ENCODE peak calls at places on chromosomes 1 and 21, in ten cellular contexts. One of them, this sample, is unnamed.

GRCh38 chr1:174266476-174266875 is 107.2 kb downstream of the RABGAP1L start:
- DNase-seq in hepatocyte: no peak
- DNase-seq in thoracic aorta: no peak
- DNase-seq in IMR-90: peak; percentile 14
- DNase-seq in ovary: no peak
- DNase-seq in psoas muscle: no peak
- DNase-seq in lower lobe of right lung: no peak
- DNase-seq in HCT116: no peak
- DNase-seq in suprapubic skin: no peak
- DNase-seq in heart right ventricle: no peak
- DNase-seq in this sample: no peak

GRCh38 chr1:64323882-64324281 is 120.5 kb downstream of the UBE2U start:
- DNase-seq in thoracic aorta: no peak
- DNase-seq in heart right ventricle: no peak
- DNase-seq in IMR-90: no peak
- DNase-seq in hepatocyte: no peak
- DNase-seq in psoas muscle: no peak
- DNase-seq in suprapubic skin: no peak
- DNase-seq in HCT116: no peak
- DNase-seq in lower lobe of right lung: no peak
- DNase-seq in ovary: no peak
- DNase-seq in this sample: no peak

GRCh38 chr1:240732390-240732789 is 120.4 kb upstream of the GREM2 start:
- DNase-seq in HCT116: peak; percentile 12
- DNase-seq in heart right ventricle: no peak
- DNase-seq in hepatocyte: peak; percentile 79
- DNase-seq in psoas muscle: no peak
- DNase-seq in ovary: no peak
- DNase-seq in lower lobe of right lung: no peak
- DNase-seq in IMR-90: peak; percentile 79
- DNase-seq in suprapubic skin: no peak
- DNase-seq in thoracic aorta: no peak
- DNase-seq in this sample: no peak

GRCh38 chr1:207752456-207753132 is 740 bp downstream of the CD46 start:
- DNase-seq in IMR-90: peak; percentile 13
- DNase-seq in ovary: no peak
- DNase-seq in heart right ventricle: peak; percentile 11
- DNase-seq in HCT116: no peak
- DNase-seq in psoas muscle: no peak
- DNase-seq in lower lobe of right lung: peak; percentile 65
- DNase-seq in hepatocyte: peak; percentile 69
- DNase-seq in thoracic aorta: no peak
- DNase-seq in suprapubic skin: no peak
- DNase-seq in this sample: no peak

GRCh38 chr1:154745750-154746425 is 124.2 kb downstream of the KCNN3 start:
- DNase-seq in lower lobe of right lung: no peak
- DNase-seq in HCT116: no peak
- DNase-seq in hepatocyte: no peak
- DNase-seq in thoracic aorta: no peak
- DNase-seq in IMR-90: no peak
- DNase-seq in psoas muscle: no peak
- DNase-seq in ovary: no peak
- DNase-seq in heart right ventricle: no peak
- DNase-seq in suprapubic skin: no peak
- DNase-seq in this sample: no peak

GRCh38 chr1:210407207-210407886 is 78.6 kb downstream of the HHAT start:
- DNase-seq in suprapubic skin: no peak
- DNase-seq in hepatocyte: peak; percentile 86
- DNase-seq in IMR-90: peak; percentile 56
- DNase-seq in heart right ventricle: peak; percentile 47
- DNase-seq in ovary: peak; percentile 70
- DNase-seq in psoas muscle: peak; percentile 74
- DNase-seq in thoracic aorta: no peak
- DNase-seq in HCT116: peak; percentile 27
- DNase-seq in lower lobe of right lung: peak; percentile 63
- DNase-seq in this sample: peak; percentile 88

GRCh38 chr1:25747046-25747705 is 52.8 kb upstream of the SELENON start:
- DNase-seq in ovary: no peak
- DNase-seq in HCT116: no peak
- DNase-seq in IMR-90: no peak
- DNase-seq in hepatocyte: no peak
- DNase-seq in thoracic aorta: no peak
- DNase-seq in psoas muscle: peak; percentile 34
- DNase-seq in suprapubic skin: no peak
- DNase-seq in heart right ventricle: no peak
- DNase-seq in lower lobe of right lung: no peak
- DNase-seq in this sample: no peak

GRCh38 chr1:180251526-180252305 is 21.7 kb downstream of the LHX4 start:
- DNase-seq in lower lobe of right lung: no peak
- DNase-seq in IMR-90: no peak
- DNase-seq in HCT116: no peak
- DNase-seq in psoas muscle: peak; percentile 33
- DNase-seq in hepatocyte: no peak
- DNase-seq in heart right ventricle: no peak
- DNase-seq in ovary: no peak
- DNase-seq in thoracic aorta: no peak
- DNase-seq in suprapubic skin: no peak
- DNase-seq in this sample: no peak

GRCh38 chr1:52925571-52926005 is 1.5 kb upstream of the SCP2 start:
- DNase-seq in lower lobe of right lung: no peak
- DNase-seq in thoracic aorta: no peak
- DNase-seq in heart right ventricle: no peak
- DNase-seq in IMR-90: no peak
- DNase-seq in suprapubic skin: no peak
- DNase-seq in psoas muscle: no peak
- DNase-seq in hepatocyte: no peak
- DNase-seq in ovary: no peak
- DNase-seq in HCT116: no peak
- DNase-seq in this sample: no peak

GRCh38 chr1:231924183-231924582 is 297.6 kb downstream of the DISC1 start:
- DNase-seq in ovary: no peak
- DNase-seq in lower lobe of right lung: no peak
- DNase-seq in thoracic aorta: no peak
- DNase-seq in psoas muscle: no peak
- DNase-seq in suprapubic skin: no peak
- DNase-seq in heart right ventricle: no peak
- DNase-seq in hepatocyte: no peak
- DNase-seq in HCT116: no peak
- DNase-seq in IMR-90: no peak
- DNase-seq in this sample: no peak

GRCh38 chr1:228007801-228008341 is 1.1 kb downstream of the WNT3A start:
- DNase-seq in suprapubic skin: peak; percentile 67
- DNase-seq in ovary: peak; percentile 3
- DNase-seq in heart right ventricle: no peak
- DNase-seq in hepatocyte: no peak
- DNase-seq in lower lobe of right lung: no peak
- DNase-seq in IMR-90: no peak
- DNase-seq in thoracic aorta: no peak
- DNase-seq in HCT116: no peak
- DNase-seq in psoas muscle: peak; percentile 24
- DNase-seq in this sample: no peak

GRCh38 chr21:29718081-29718815 is 221.5 kb downstream of the GRIK1 start:
- DNase-seq in heart right ventricle: no peak
- DNase-seq in HCT116: no peak
- DNase-seq in ovary: no peak
- DNase-seq in lower lobe of right lung: no peak
- DNase-seq in suprapubic skin: no peak
- DNase-seq in psoas muscle: no peak
- DNase-seq in thoracic aorta: no peak
- DNase-seq in IMR-90: peak; percentile 34
- DNase-seq in hepatocyte: no peak
- DNase-seq in this sample: no peak

GRCh38 chr1:175225805-175226129 is 33.2 kb upstream of the KIAA0040 start:
- DNase-seq in thoracic aorta: no peak
- DNase-seq in psoas muscle: no peak
- DNase-seq in lower lobe of right lung: no peak
- DNase-seq in heart right ventricle: no peak
- DNase-seq in ovary: no peak
- DNase-seq in suprapubic skin: no peak
- DNase-seq in IMR-90: no peak
- DNase-seq in hepatocyte: no peak
- DNase-seq in HCT116: no peak
- DNase-seq in this sample: no peak

GRCh38 chr21:41754481-41754891 is 12.4 kb downstream of the RIPK4 start:
- DNase-seq in thoracic aorta: no peak
- DNase-seq in hepatocyte: no peak
- DNase-seq in IMR-90: no peak
- DNase-seq in suprapubic skin: no peak
- DNase-seq in psoas muscle: no peak
- DNase-seq in HCT116: no peak
- DNase-seq in heart right ventricle: no peak
- DNase-seq in ovary: no peak
- DNase-seq in lower lobe of right lung: no peak
- DNase-seq in this sample: no peak

GRCh38 chr1:230356869-230357778 is 69.0 kb downstream of the PGBD5 start:
- DNase-seq in psoas muscle: no peak
- DNase-seq in ovary: no peak
- DNase-seq in lower lobe of right lung: no peak
- DNase-seq in HCT116: no peak
- DNase-seq in heart right ventricle: no peak
- DNase-seq in suprapubic skin: no peak
- DNase-seq in IMR-90: no peak
- DNase-seq in hepatocyte: no peak
- DNase-seq in thoracic aorta: no peak
- DNase-seq in this sample: no peak

GRCh38 chr1:216114180-216114579 is 309.1 kb downstream of the USH2A start:
- DNase-seq in IMR-90: no peak
- DNase-seq in hepatocyte: no peak
- DNase-seq in lower lobe of right lung: no peak
- DNase-seq in HCT116: no peak
- DNase-seq in psoas muscle: no peak
- DNase-seq in heart right ventricle: no peak
- DNase-seq in suprapubic skin: no peak
- DNase-seq in thoracic aorta: no peak
- DNase-seq in ovary: no peak
- DNase-seq in this sample: no peak

DNA sequence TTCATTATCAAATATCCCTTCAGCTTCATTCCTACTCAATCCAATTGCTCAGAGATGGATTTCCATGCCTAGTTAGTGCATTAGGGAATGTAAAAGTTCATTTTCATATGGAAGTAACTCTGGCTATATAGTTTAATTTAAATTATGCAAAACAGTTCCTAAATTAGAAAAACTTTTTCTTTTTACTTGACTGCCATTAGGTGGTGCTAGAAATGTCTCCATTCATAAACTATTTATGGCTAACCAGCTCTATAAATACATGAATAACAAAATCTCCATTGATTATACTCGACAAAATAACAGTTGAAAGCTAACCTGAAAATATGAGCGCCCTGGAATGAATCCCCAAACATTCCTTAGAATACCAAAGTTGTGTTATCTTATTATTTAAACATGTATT is 311.4 kb downstream of the USH2A start:
- DNase-seq in ovary: no peak
- DNase-seq in hepatocyte: no peak
- DNase-seq in heart right ventricle: no peak
- DNase-seq in suprapubic skin: no peak
- DNase-seq in thoracic aorta: no peak
- DNase-seq in lower lobe of right lung: no peak
- DNase-seq in psoas muscle: no peak
- DNase-seq in IMR-90: peak; percentile 7
- DNase-seq in HCT116: no peak
- DNase-seq in this sample: no peak
- TF ChIP-seq CTCF in ovary: no peak
- TF ChIP-seq CTCF in hepatocyte: peak; percentile 45
- TF ChIP-seq CTCF in heart right ventricle: peak; percentile 21
- TF ChIP-seq CTCF in suprapubic skin: no peak
- TF ChIP-seq CTCF in thoracic aorta: no peak
- TF ChIP-seq CTCF in lower lobe of right lung: no peak
- TF ChIP-seq CTCF in psoas muscle: no peak
- TF ChIP-seq CTCF in IMR-90: peak; percentile 49
- TF ChIP-seq CTCF in HCT116: no peak
- TF ChIP-seq CTCF in this sample: no peak

GRCh38 chr1:32925360-32926142 is 24.4 kb upstream of the TMEM54 start:
- DNase-seq in heart right ventricle: no peak
- DNase-seq in HCT116: no peak
- DNase-seq in psoas muscle: no peak
- DNase-seq in ovary: no peak
- DNase-seq in IMR-90: no peak
- DNase-seq in hepatocyte: peak; percentile 58
- DNase-seq in suprapubic skin: no peak
- DNase-seq in thoracic aorta: no peak
- DNase-seq in lower lobe of right lung: no peak
- DNase-seq in this sample: no peak
- H3K4me3 ChIP-seq in heart right ventricle: no peak overlapping the region
- H3K4me3 ChIP-seq in HCT116: no peak overlapping the region
- H3K4me3 ChIP-seq in psoas muscle: no peak overlapping the region
- H3K4me3 ChIP-seq in ovary: no peak overlapping the region
- H3K4me3 ChIP-seq in IMR-90: no peak overlapping the region
- H3K4me3 ChIP-seq in hepatocyte: no peak overlapping the region
- H3K4me3 ChIP-seq in suprapubic skin: no peak overlapping the region
- H3K4me3 ChIP-seq in thoracic aorta: peak overlapping the region; percentile 37
- H3K4me3 ChIP-seq in lower lobe of right lung: peak overlapping the region; percentile 30
- H3K4me3 ChIP-seq in this sample: peak overlapping the region; percentile 60

GRCh38 chr1:1032428-1032827 is 12.5 kb downstream of the AGRN start:
- DNase-seq in lower lobe of right lung: no peak
- DNase-seq in IMR-90: no peak
- DNase-seq in hepatocyte: peak; percentile 60
- DNase-seq in thoracic aorta: no peak
- DNase-seq in ovary: no peak
- DNase-seq in HCT116: no peak
- DNase-seq in suprapubic skin: no peak
- DNase-seq in heart right ventricle: no peak
- DNase-seq in psoas muscle: no peak
- DNase-seq in this sample: peak; percentile 76
- TF ChIP-seq CTCF in lower lobe of right lung: no peak
- TF ChIP-seq CTCF in IMR-90: no peak
- TF ChIP-seq CTCF in hepatocyte: no peak
- TF ChIP-seq CTCF in thoracic aorta: no peak
- TF ChIP-seq CTCF in ovary: no peak
- TF ChIP-seq CTCF in HCT116: no peak
- TF ChIP-seq CTCF in suprapubic skin: no peak
- TF ChIP-seq CTCF in heart right ventricle: no peak
- TF ChIP-seq CTCF in psoas muscle: peak; percentile 16
- TF ChIP-seq CTCF in this sample: no peak

DNA sequence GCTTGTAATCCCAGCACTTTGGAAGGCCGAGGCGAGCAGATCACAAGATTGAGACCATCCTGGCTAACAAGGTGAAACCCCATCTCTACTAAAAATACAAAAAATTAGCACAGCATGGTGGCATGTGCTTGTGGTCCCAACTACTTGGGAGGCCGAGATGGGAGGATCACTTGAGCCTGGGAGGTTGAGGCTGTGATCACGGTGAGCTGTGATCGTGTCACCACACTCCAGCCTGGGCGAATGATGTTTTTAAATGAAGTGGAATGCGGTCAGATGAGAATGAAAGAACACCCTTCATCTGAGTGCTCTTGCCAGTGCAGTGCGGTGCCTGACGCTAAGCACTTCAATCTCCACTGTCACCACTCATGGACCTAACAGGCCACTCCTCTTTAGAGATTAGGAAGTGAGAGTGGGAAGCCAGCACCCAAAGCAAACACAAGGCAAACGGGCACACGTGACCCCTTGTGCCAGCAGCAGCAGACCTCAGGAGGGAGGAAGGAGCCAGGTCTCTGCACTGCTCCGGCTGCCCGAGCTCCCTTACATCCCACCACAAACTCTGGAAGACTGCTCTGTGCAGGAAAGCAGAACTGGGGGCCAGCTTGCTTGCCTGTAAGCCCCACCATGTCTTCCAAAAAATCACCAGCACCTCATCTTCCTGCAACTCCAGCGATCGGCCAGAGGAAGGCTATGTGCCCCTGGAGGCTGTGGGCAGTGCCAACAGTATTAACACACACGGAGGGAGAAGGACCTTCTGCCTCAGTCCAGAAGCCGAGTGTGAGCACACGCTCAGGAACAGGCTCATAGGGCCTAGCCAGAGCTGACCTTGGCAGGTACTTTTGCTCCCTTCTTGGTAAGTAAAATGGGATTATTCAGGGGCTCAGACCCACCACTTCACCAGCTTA is 9.7 kb downstream of the CTNNBIP1 start:
- DNase-seq in thoracic aorta: no peak
- DNase-seq in psoas muscle: no peak
- DNase-seq in suprapubic skin: no peak
- DNase-seq in IMR-90: no peak
- DNase-seq in heart right ventricle: peak; percentile 85
- DNase-seq in HCT116: no peak
- DNase-seq in hepatocyte: peak; percentile 73
- DNase-seq in lower lobe of right lung: peak; percentile 92
- DNase-seq in ovary: no peak
- DNase-seq in this sample: no peak
- H3K4me3 ChIP-seq in thoracic aorta: peak overlapping the region; percentile 62
- H3K4me3 ChIP-seq in psoas muscle: peak overlapping the region; percentile 28
- H3K4me3 ChIP-seq in suprapubic skin: no peak overlapping the region
- H3K4me3 ChIP-seq in IMR-90: no peak overlapping the region
- H3K4me3 ChIP-seq in heart right ventricle: peak overlapping the region; percentile 27
- H3K4me3 ChIP-seq in HCT116: no peak overlapping the region
- H3K4me3 ChIP-seq in hepatocyte: no peak overlapping the region
- H3K4me3 ChIP-seq in lower lobe of right lung: peak overlapping the region; percentile 51
- H3K4me3 ChIP-seq in ovary: no peak overlapping the region
- H3K4me3 ChIP-seq in this sample: peak overlapping the region; percentile 29